ENCODE peak calls at places on chromosome 7, in four cellular contexts. J is foreskin keratinocyte, Q is cardiac muscle cell, V is stomach. R is an unnamed sample.

GRCh38 chr7:2248984-2249694 is 7.1 kb downstream of the NUDT1 start:
- DNase-seq in Q (no peak), J (peak), V (no peak), R (no peak)

GRCh38 chr7:66125052-66125694 is 10.5 kb downstream of the CRCP start:
- DNase-seq in Q (no peak), J (no peak), V (no peak), R (no peak)

GRCh38 chr7:110918949-110919548 is 171.9 kb upstream of the LRRN3 start:
- DNase-seq in J (no peak), V (no peak), Q (no peak), R (no peak)

GRCh38 chr7:45217358-45217757 is 59.8 kb downstream of the RAMP3 start:
- DNase-seq in V (no peak), J (no peak), Q (peak), R (no peak)

GRCh38 chr7:105519353-105519752 is 2.7 kb downstream of the PUS7 start:
- DNase-seq in V (no peak), J (no peak), Q (no peak), R (no peak)

GRCh38 chr7:75599244-75599771 is 107.2 kb downstream of the SPDYE5 start:
- DNase-seq in J (no peak), Q (no peak), V (no peak), R (no peak)

GRCh38 chr7:157688439-157689268 is 351.9 kb downstream of the DNAJB6 start:
- DNase-seq in V (no peak), J (no peak), Q (no peak), R (no peak)

GRCh38 chr7:91993976-91994375 is 53.3 kb downstream of the AKAP9 start:
- DNase-seq in Q (no peak), J (no peak), V (no peak), R (no peak)

GRCh38 chr7:36781011-36781738 is 56.9 kb upstream of the AOAH start:
- DNase-seq in Q (no peak), V (no peak), J (no peak), R (no peak)

GRCh38 chr7:98163704-98164478 is 47.3 kb upstream of the BHLHA15 start:
- DNase-seq in V (no peak), J (peak), Q (peak), R (peak)

GRCh38 chr7:29610031-29610490 is 46.4 kb downstream of the PRR15 start:
- DNase-seq in Q (no peak), V (no peak), J (no peak), R (no peak)

DNA sequence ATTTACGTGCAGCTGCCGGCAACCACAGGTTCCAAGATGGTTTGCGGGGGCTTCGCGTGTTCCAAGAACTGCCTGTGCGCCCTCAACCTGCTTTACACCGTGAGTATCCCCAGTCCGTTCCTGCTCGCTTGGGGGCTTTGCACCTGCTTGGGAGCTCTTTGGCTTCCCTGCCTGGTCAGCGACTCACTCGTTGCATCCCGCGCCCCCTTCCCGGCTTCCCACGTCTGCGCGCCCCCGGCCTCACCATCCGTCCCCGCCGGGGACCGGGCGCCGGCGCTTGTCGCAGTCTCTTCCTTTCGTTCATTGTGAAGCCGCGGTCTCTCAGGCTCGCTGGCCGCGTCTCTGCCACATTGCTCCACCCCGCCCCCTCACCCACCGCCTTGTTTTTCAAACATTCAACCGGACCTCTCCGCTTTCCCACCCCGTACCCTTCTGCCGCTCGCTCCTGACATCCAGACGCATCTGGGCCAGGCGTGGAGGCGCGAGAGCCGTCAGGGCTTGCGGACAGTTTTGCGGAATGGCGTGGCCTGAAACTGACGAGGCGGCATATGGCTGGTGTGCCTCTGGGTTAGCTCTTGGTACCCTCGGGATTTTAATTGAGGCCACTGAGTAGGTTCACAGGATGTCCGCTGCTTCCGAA is 497 bp downstream of the TSPAN13 start:
- DNase-seq in Q (peak), V (peak), J (no peak), R (no peak)
- H3K27ac ChIP-seq in Q (peak), V (peak), J (peak), R (peak)

DNA sequence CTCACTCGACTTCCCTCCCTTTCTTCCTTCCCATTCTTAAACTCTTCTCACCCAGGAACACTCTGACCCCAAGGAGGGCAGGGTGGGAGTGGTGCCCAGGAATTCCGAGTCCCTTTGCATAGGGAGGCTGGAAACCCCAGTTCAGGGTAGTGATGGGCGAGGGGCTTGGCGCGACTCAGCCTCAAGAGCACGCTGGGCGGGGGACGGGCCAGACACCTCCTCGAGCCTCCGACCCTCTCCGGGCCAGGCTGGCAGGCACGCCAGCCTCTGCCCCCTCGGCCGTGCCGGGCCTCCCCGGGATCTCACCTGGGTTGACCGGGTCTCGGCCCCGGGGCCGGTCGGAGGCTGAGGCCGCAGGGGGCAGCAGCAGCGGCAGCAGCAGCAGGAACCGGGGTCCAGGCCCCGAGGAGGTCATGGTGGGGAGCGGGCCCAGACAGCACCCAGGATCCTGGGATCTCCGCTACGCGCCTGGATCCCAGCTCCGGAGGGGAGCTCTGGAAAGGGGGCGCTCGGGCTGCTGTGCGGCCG is 457 bp downstream of the PLOD3 start:
- DNase-seq in J (no peak), V (no peak), Q (peak), R (no peak)
- H3K27ac ChIP-seq in J (peak), V (peak), Q (peak), R (peak)

GRCh38 chr7:81692146-81692905 is 77.5 kb downstream of the HGF start:
- DNase-seq in Q (no peak), V (no peak), J (no peak), R (no peak)

GRCh38 chr7:81691199-81691821 is 78.5 kb downstream of the HGF start:
- DNase-seq in V (no peak), Q (no peak), J (no peak), R (no peak)

GRCh38 chr7:81690251-81690650 is 79.6 kb downstream of the HGF start:
- DNase-seq in V (no peak), Q (peak), J (no peak), R (no peak)

GRCh38 chr7:81688622-81689411 is 81.0 kb downstream of the HGF start:
- DNase-seq in J (no peak), V (no peak), Q (peak), R (no peak)

DNA sequence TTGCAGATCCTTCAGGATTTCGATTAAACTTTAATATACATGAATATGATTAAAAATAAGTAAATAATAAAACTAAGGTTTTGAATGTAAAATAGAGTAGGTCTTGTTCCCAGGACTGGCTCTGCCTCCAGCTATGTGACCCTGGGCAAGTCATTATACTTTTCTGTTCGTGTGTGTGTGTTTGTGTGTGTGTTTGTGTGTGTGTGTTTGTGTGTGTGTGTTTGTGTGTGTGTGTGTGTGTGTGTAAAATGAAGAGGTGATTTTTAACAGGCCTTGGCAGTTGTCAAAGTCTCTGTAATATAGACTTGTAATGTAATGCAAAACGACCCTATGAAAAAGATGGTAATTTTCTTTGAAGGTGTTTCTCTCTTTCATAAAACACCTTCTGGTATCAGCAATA is 79.2 kb downstream of the HGF start:
- DNase-seq in Q (no peak), V (no peak), J (no peak), R (no peak)
- H3K27ac ChIP-seq in Q (peak), V (no peak), J (no peak), R (no peak)

DNA sequence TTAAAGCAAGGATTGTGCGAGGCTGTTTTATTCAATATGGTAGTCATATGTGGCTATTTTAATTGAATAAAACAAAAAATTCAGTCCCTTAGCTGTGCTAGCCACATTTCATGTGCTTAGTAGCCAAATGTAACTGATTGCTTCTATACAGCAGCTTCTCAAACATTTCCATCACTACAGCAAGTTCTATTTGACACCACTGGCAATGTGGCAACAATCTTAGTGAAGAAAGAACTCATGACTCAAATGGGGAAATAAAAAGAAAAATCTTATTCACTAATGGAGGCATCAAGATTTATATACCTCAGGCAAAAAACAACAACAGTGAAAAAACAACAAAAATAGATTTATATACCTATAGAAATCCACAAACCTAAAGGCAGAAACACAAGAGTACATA is 18.0 kb downstream of the SEM1 start:
- DNase-seq in Q (no peak), V (no peak), J (no peak), R (no peak)
- H3K27ac ChIP-seq in Q (no peak), V (no peak), J (no peak), R (no peak)

GRCh38 chr7:127392566-127393369 is at the start of gene ZNF800:
- DNase-seq in J (peak), Q (peak), V (peak), R (no peak)

GRCh38 chr7:127390186-127390816 is 2.2 kb downstream of the ZNF800 start:
- DNase-seq in Q (no peak), J (no peak), V (no peak), R (no peak)

GRCh38 chr7:127392182-127392565 is 334 bp downstream of the ZNF800 start:
- DNase-seq in Q (peak), V (peak), J (no peak), R (no peak)

GRCh38 chr7:127390817-127391590 is 1.5 kb downstream of the ZNF800 start:
- DNase-seq in J (no peak), V (no peak), Q (no peak), R (no peak)

DNA sequence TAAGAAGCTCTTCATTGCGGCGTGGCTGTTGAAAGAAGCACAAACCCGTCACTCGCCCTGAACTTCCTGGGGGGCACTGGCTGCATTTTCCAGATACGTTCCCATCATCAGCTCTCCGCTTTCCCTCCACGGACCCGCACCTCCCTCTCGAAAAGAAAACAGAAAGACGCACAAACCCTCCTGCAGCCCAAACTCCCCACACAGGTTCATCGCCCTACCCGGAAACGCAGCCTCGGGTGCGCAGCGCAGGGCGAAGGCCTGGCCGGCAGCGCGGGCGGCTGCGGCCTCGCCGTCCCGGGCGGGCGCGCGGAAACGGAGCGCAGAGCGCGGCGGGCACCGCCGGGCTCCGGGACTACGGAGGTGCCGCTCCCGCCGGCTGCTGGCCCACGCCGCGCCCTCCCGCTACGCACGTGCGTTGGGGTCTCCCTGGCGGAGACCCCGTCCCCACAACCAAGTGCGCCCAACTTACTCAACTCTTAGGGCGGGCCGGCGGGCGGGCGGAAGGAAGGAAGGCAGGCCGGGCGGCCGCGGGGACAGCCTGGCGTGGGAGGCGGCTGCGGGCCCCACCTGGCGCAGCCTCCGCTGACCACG is 822 bp downstream of the ZNF800 start:
- DNase-seq in V (peak), Q (peak), J (no peak), R (no peak)
- H3K27ac ChIP-seq in V (peak), Q (peak), J (peak), R (peak)

DNA sequence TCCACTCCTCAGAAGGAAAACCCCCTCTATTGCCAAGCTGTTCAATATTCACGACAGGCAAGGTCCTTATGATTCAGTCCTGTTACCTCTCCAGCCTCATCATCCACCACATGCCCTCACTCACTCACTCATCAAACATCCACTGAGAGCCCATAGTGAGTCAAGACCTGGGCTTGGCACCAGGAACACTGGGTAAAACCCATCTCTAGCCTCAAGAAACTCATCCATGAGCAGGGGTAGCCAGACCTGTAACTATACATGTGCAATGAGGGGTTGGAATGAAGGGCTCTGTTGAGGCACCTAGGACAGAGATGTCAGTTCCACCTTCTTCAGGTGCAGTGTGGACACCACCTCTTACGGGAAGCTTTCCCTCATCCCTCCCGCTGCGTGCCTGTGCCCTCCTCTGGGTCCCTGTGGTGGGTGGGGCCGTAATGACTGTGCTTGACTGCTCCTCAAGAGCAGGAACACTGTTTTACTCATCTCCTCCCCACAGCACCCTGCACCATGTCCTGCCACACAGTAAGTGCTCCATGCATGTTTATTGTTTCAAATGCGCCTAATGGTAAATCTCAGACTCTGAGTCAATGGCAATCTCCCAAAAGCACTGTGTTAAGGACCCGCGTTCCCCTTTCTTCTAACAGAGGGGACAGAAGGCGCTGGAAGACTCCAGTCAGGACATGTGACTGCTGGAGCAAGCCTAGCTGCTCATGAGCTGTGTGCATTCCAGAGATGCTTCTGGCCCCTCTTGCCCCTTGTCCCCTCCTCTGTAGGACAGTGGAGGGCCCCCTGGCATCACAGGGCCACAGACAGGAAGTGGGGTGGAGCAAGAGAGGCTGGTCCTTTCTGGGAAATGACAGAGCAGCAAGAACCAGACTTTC is 95.4 kb downstream of the HIPK2 start:
- DNase-seq in V (no peak), J (peak), Q (peak), R (peak)
- H3K27ac ChIP-seq in V (peak), J (peak), Q (peak), R (peak)

GRCh38 chr7:27908534-27909165 is 168.7 kb downstream of the TAX1BP1 start:
- DNase-seq in J (no peak), V (no peak), Q (no peak), R (no peak)

GRCh38 chr7:27906385-27907091 is 166.6 kb downstream of the TAX1BP1 start:
- DNase-seq in V (no peak), J (no peak), Q (no peak), R (no peak)

GRCh38 chr7:27911920-27912319 is 172.0 kb downstream of the TAX1BP1 start:
- DNase-seq in Q (no peak), J (no peak), V (no peak), R (no peak)

GRCh38 chr7:27912751-27913150 is 172.8 kb downstream of the TAX1BP1 start:
- DNase-seq in Q (no peak), V (no peak), J (no peak), R (no peak)

GRCh38 chr7:27910341-27910740 is 170.4 kb downstream of the TAX1BP1 start:
- DNase-seq in Q (no peak), V (no peak), J (no peak), R (no peak)
- H3K27ac ChIP-seq in Q (no peak), V (no peak), J (no peak), R (no peak)